ENCODE peak calls at places on chromosomes 1 and 21, in nine cellular contexts. W is left lung; B is CD8-positive, alpha-beta T cell; X is mesenchymal stem cell; F is mammary epithelial cell; V is testis; P is endodermal cell; O is effector memory CD4-positive, alpha-beta T cell; D is tibial artery. S is an unnamed sample. For H3K27me3 and H3K36me3, the result is how much of the 10 kb centered on the place peaks cover.

GRCh38 chr21:31837613-31838390 is 35.0 kb upstream of the HUNK start:
- DNase-seq in W (no peak), B (no peak), X (no peak), F (no peak), V (no peak), P (no peak), O (no peak), D (no peak), S (no peak)

GRCh38 chr1:212179394-212180076 is 105.7 kb upstream of the PPP2R5A start:
- DNase-seq in W (no peak), B (no peak), X (peak), F (peak), V (no peak), P (no peak), O (no peak), D (no peak), S (no peak)

GRCh38 chr1:89880679-89881078 is 59.8 kb downstream of the LRRC8D start:
- DNase-seq in W (no peak), B (no peak), X (no peak), F (no peak), V (no peak), P (no peak), O (no peak), D (no peak), S (no peak)

GRCh38 chr1:66176828-66177227 is 357.1 kb upstream of the SGIP1 start:
- DNase-seq in W (no peak), B (no peak), X (no peak), F (no peak), V (no peak), P (peak), O (no peak), D (no peak), S (no peak)

GRCh38 chr1:205458777-205459566 is 3.1 kb upstream of the BLACAT1 start:
- DNase-seq in W (no peak), B (no peak), X (peak), F (peak), V (no peak), P (peak), O (no peak), D (no peak), S (peak)

GRCh38 chr1:246748867-246749266 is 24.7 kb downstream of the SCCPDH start:
- DNase-seq in W (no peak), B (no peak), X (peak), F (peak), V (no peak), P (no peak), O (no peak), D (no peak), S (no peak)

GRCh38 chr21:38356898-38357297 is 100.1 kb downstream of the KCNJ15 start:
- DNase-seq in W (no peak), B (no peak), X (no peak), F (no peak), V (no peak), P (peak), O (no peak), D (no peak), S (peak)

GRCh38 chr21:17925000-17925610 is 105.9 kb upstream of the C21orf91 start:
- DNase-seq in W (no peak), B (no peak), X (peak), F (peak), V (peak), P (peak), O (peak), D (peak), S (peak)

GRCh38 chr1:7070389-7071029 is 285.3 kb downstream of the CAMTA1 start:
- DNase-seq in W (no peak), B (peak), X (peak), F (peak), V (peak), P (peak), O (no peak), D (peak), S (peak)

GRCh38 chr1:234528073-234528865 is 49.3 kb upstream of the TARBP1 start:
- DNase-seq in W (no peak), B (no peak), X (no peak), F (no peak), V (no peak), P (no peak), O (no peak), D (no peak), S (peak)

GRCh38 chr1:237679687-237680086 is 211.0 kb downstream of the ZP4 start:
- DNase-seq in W (no peak), B (no peak), X (no peak), F (no peak), V (no peak), P (no peak), O (no peak), D (no peak), S (no peak)

GRCh38 chr21:35120631-35121180 is 71.6 kb upstream of the RUNX1 start:
- DNase-seq in W (no peak), B (no peak), X (no peak), F (no peak), V (no peak), P (peak), O (no peak), D (no peak), S (no peak)

GRCh38 chr1:235835226-235835625 is 31.5 kb downstream of the LYST start:
- DNase-seq in W (no peak), B (no peak), X (no peak), F (no peak), V (peak), P (no peak), O (no peak), D (peak), S (no peak)

GRCh38 chr1:229159668-229160544 is 111.0 kb upstream of the RAB4A start:
- DNase-seq in W (no peak), B (no peak), X (no peak), F (no peak), V (no peak), P (no peak), O (no peak), D (no peak), S (no peak)

GRCh38 chr1:47906466-47907191 is 90.6 kb downstream of the TRABD2B start:
- DNase-seq in W (peak), B (no peak), X (no peak), F (no peak), V (no peak), P (no peak), O (no peak), D (no peak), S (no peak)

GRCh38 chr1:85313888-85314696 is 37.7 kb upstream of the BCL10 start:
- DNase-seq in W (no peak), B (no peak), X (peak), F (peak), V (peak), P (no peak), O (no peak), D (peak), S (no peak)

GRCh38 chr1:101284021-101284420 is 47.2 kb downstream of the S1PR1 start:
- DNase-seq in W (no peak), B (peak), X (no peak), F (no peak), V (no peak), P (peak), O (no peak), D (no peak), S (no peak)

GRCh38 chr1:4207842-4208692 is 308.0 kb upstream of the C1orf174 start:
- DNase-seq in W (no peak), B (no peak), X (no peak), F (no peak), V (no peak), P (no peak), O (no peak), D (no peak), S (no peak)

GRCh38 chr1:15290382-15290781 is 43.4 kb downstream of the FHAD1 start:
- DNase-seq in W (no peak), B (no peak), X (peak), F (peak), V (no peak), P (no peak), O (no peak), D (no peak), S (no peak)

GRCh38 chr1:208595236-208595635 is 351.1 kb upstream of the PLXNA2 start:
- DNase-seq in W (no peak), B (no peak), X (peak), F (no peak), V (no peak), P (no peak), O (no peak), D (no peak), S (no peak)

GRCh38 chr1:173914366-173914871 is 2.7 kb downstream of the SERPINC1 start:
- DNase-seq in W (no peak), B (no peak), X (peak), F (peak), V (peak), P (peak), O (peak), D (no peak), S (peak)

GRCh38 chr1:4969556-4970129 is 315.2 kb downstream of the AJAP1 start:
- DNase-seq in W (no peak), B (no peak), X (no peak), F (no peak), V (no peak), P (peak), O (no peak), D (no peak), S (no peak)

GRCh38 chr1:116147972-116148371 is 36.8 kb downstream of the MAB21L3 start:
- DNase-seq in W (no peak), B (no peak), X (no peak), F (no peak), V (no peak), P (no peak), O (no peak), D (no peak), S (peak)

GRCh38 chr1:18134324-18135046 is 26.9 kb downstream of the IGSF21 start:
- DNase-seq in W (no peak), B (no peak), X (no peak), F (no peak), V (no peak), P (peak), O (no peak), D (no peak), S (no peak)

GRCh38 chr21:34693192-34693810 is 24.5 kb downstream of the CLIC6 start:
- DNase-seq in W (no peak), B (no peak), X (peak), F (peak), V (peak), P (peak), O (no peak), D (peak), S (peak)

GRCh38 chr1:182240085-182240484 is 151.5 kb downstream of the GLUL start:
- DNase-seq in W (no peak), B (no peak), X (no peak), F (no peak), V (no peak), P (no peak), O (no peak), D (no peak), S (no peak)
- H3K27me3 ChIP-seq in W (under half), B (under half), X (under half), F (under half), V (under half), P (under half), O (under half), D (under half), S (under half)

GRCh38 chr21:29265690-29266479 is 32.8 kb upstream of the BACH1 start:
- DNase-seq in W (no peak), B (no peak), X (no peak), F (no peak), V (no peak), P (no peak), O (no peak), D (no peak), S (no peak)
- H3K4me3 ChIP-seq in W (no peak), B (no peak), X (no peak), F (no peak), V (no peak), P (no peak), O (no peak), D (no peak), S (no peak)

GRCh38 chr1:20641986-20642385 is 8.7 kb downstream of the PINK1 start:
- DNase-seq in W (no peak), B (no peak), X (no peak), F (no peak), V (no peak), P (no peak), O (no peak), D (no peak), S (peak)
- H3K36me3 ChIP-seq in W (half or more), B (under half), X (half or more), F (under half), V (under half), P (under half), O (under half), D (half or more), S (under half)

GRCh38 chr1:25126568-25126967 is 105.7 kb downstream of the SYF2 start:
- DNase-seq in W (no peak), B (no peak), X (no peak), F (no peak), V (no peak), P (no peak), O (no peak), D (no peak), S (no peak)

GRCh38 chr1:25129380-25129779 is 102.9 kb downstream of the SYF2 start:
- DNase-seq in W (no peak), B (no peak), X (no peak), F (no peak), V (no peak), P (no peak), O (no peak), D (no peak), S (no peak)

GRCh38 chr1:25131794-25132193 is 100.5 kb downstream of the SYF2 start:
- DNase-seq in W (no peak), B (no peak), X (no peak), F (no peak), V (no peak), P (no peak), O (no peak), D (no peak), S (no peak)

GRCh38 chr1:25130895-25131294 is 101.4 kb downstream of the SYF2 start:
- DNase-seq in W (no peak), B (no peak), X (no peak), F (no peak), V (no peak), P (no peak), O (no peak), D (no peak), S (no peak)

DNA sequence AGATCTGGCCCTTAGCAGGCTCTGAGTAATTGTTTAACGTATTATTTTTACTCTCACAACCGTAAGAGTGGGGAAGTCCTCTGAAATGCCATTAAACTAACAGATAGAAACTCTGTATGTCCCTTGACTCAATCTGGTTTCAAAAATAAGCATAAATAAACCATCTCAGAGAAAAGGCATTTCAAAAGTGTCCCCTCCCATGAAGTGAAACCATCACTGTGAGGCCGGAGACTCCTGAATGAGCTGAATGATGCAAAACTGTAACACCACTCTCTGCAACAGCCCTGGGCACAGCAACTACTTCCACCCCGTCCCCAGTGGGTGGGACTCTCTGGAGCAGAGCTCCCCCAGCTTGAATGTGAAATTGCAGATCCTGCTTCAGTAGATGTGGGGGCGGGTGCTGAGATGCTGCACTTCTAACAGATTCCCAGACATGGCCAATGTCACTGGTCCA is 104.1 kb downstream of the SYF2 start:
- DNase-seq in W (no peak), B (no peak), X (no peak), F (no peak), V (no peak), P (no peak), O (no peak), D (no peak), S (no peak)
- H3K27me3 ChIP-seq in W (under half), B (under half), X (under half), F (under half), V (under half), P (under half), O (under half), D (under half), S (under half)

DNA sequence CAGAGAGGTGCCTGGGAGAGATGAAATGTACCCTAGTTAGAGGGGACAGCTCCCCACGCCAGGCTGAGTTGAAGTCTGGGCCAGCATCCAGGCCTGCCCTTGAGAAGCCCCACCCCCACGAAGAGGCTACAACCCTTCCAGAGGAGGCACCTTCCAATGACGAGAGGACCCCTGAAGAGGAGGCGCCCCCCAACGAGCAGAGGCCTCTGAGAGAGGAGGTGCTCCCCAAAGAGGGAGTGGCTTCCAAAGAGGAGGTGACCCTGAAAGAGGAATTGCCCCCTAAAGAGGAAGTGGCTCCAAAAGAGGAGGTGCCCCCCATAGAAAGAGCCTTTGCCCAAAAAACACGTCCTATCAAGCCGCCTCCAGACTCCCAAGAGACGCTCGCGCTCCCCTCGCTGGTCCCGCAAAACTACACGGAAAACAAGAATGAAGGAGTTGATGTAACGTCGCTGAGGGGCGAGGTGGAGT is 3.1 kb downstream of the EVA1B start:
- DNase-seq in W (no peak), B (no peak), X (no peak), F (no peak), V (no peak), P (no peak), O (no peak), D (no peak), S (no peak)
- H3K4me3 ChIP-seq in W (peak), B (peak), X (peak), F (no peak), V (peak), P (no peak), O (peak), D (peak), S (peak)

GRCh38 chr1:54219688-54220003 is 19.7 kb downstream of the MRPL37 start:
- DNase-seq in W (no peak), B (no peak), X (no peak), F (no peak), V (no peak), P (no peak), O (no peak), D (no peak), S (no peak)

GRCh38 chr1:54221867-54222484 is 22.0 kb downstream of the MRPL37 start:
- DNase-seq in W (no peak), B (no peak), X (no peak), F (no peak), V (no peak), P (peak), O (no peak), D (no peak), S (peak)

GRCh38 chr1:54221113-54221834 is 21.3 kb downstream of the MRPL37 start:
- DNase-seq in W (no peak), B (no peak), X (no peak), F (no peak), V (no peak), P (peak), O (no peak), D (no peak), S (no peak)

GRCh38 chr1:54218883-54219687 is 19.1 kb downstream of the MRPL37 start:
- DNase-seq in W (no peak), B (no peak), X (peak), F (no peak), V (no peak), P (peak), O (no peak), D (no peak), S (peak)

DNA sequence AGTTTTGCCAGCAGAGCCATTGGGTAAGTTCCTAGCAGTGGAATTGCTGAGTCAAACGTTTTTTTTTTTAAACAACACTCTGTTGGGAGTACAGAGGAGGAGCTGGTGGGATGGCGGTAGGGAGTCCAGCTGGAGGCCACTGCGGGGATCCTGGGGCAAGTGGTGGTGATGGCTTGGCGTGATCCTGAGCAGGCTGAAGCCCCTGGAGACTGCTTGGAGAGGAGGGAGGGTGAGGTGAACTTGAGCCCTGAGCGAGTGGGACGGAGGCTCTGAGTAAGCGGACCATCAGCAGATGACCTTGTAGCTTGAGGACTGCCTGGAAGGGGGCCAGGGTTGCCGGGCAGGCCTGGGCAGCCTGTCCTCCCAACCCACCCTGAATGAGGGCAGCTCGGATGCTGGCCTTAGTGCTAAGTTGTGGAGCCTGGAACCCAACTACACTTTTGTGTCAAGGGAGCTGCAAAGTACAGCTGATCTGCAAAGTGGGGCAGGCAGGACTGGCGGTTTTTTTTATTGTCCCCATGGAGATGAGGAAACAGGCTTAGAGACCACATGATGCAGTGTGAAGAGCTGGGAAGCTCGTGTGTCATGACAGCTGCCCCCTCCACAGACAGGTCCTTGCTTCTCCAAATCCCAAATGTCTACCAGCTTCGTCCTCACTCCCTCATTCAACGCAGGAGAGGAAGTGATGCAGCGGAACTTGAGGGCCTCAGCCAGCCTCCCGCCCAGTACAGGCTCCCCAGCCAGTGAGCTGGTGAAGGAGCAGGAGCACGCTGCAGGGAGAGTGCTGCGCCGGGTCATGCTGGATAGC is 20.2 kb downstream of the MRPL37 start:
- DNase-seq in W (no peak), B (no peak), X (peak), F (no peak), V (peak), P (peak), O (no peak), D (no peak), S (no peak)
- H3K36me3 ChIP-seq in W (under half), B (under half), X (under half), F (under half), V (under half), P (under half), O (under half), D (under half), S (under half)

GRCh38 chr1:1243261-1243660 is 3.3 kb downstream of the C1QTNF12 start:
- DNase-seq in W (no peak), B (no peak), X (no peak), F (no peak), V (no peak), P (no peak), O (no peak), D (no peak), S (no peak)
- H3K27me3 ChIP-seq in W (half or more), B (under half), X (under half), F (under half), V (under half), P (under half), O (under half), D (half or more), S (under half)

S was measured in H7.